ENCODE peak calls at places on chromosomes 3 and 15, in five cellular contexts. One of them, this sample, is unnamed.
A peak's percentile ranks its signal among the peaks of the same experiment; 100 is the strongest.

GRCh38 chr15:85157344-85157743 is 175.7 kb downstream of the PDE8A start:
- DNase-seq in breast epithelium: no peak
- DNase-seq in Right ventricle myocardium superior: no peak
- DNase-seq in effector memory CD4-positive, alpha-beta T cell: no peak
- DNase-seq in activated naive CD4-positive, alpha-beta T cell: no peak
- DNase-seq in this sample: no peak

GRCh38 chr3:61087465-61087864 is 163.8 kb downstream of the FHIT start:
- DNase-seq in breast epithelium: no peak
- DNase-seq in Right ventricle myocardium superior: no peak
- DNase-seq in effector memory CD4-positive, alpha-beta T cell: no peak
- DNase-seq in activated naive CD4-positive, alpha-beta T cell: no peak
- DNase-seq in this sample: no peak

GRCh38 chr3:147654827-147655226 is 245.7 kb downstream of the ZIC1 start:
- DNase-seq in breast epithelium: peak; percentile 70
- DNase-seq in Right ventricle myocardium superior: no peak
- DNase-seq in effector memory CD4-positive, alpha-beta T cell: no peak
- DNase-seq in activated naive CD4-positive, alpha-beta T cell: no peak
- DNase-seq in this sample: peak; percentile 64

GRCh38 chr3:135078283-135078682 is 283.2 kb downstream of the EPHB1 start:
- DNase-seq in breast epithelium: no peak
- DNase-seq in Right ventricle myocardium superior: no peak
- DNase-seq in effector memory CD4-positive, alpha-beta T cell: no peak
- DNase-seq in activated naive CD4-positive, alpha-beta T cell: no peak
- DNase-seq in this sample: peak; percentile 15

GRCh38 chr3:158097571-158098553 is 8.4 kb downstream of the SHOX2 start:
- DNase-seq in breast epithelium: no peak
- DNase-seq in Right ventricle myocardium superior: peak; percentile 59
- DNase-seq in effector memory CD4-positive, alpha-beta T cell: peak; percentile 62
- DNase-seq in activated naive CD4-positive, alpha-beta T cell: peak; percentile 52
- DNase-seq in this sample: peak; percentile 63

GRCh38 chr3:62940763-62941632 is 65.8 kb upstream of the CADPS start:
- DNase-seq in breast epithelium: no peak
- DNase-seq in Right ventricle myocardium superior: no peak
- DNase-seq in effector memory CD4-positive, alpha-beta T cell: no peak
- DNase-seq in activated naive CD4-positive, alpha-beta T cell: no peak
- DNase-seq in this sample: no peak

GRCh38 chr15:88810449-88810848 is 7.2 kb downstream of the ACAN start:
- DNase-seq in breast epithelium: no peak
- DNase-seq in Right ventricle myocardium superior: no peak
- DNase-seq in effector memory CD4-positive, alpha-beta T cell: no peak
- DNase-seq in activated naive CD4-positive, alpha-beta T cell: no peak
- DNase-seq in this sample: no peak

GRCh38 chr3:47436180-47436579 is 39.6 kb downstream of the SCAP start:
- DNase-seq in breast epithelium: peak; percentile 10
- DNase-seq in Right ventricle myocardium superior: no peak
- DNase-seq in effector memory CD4-positive, alpha-beta T cell: no peak
- DNase-seq in activated naive CD4-positive, alpha-beta T cell: no peak
- DNase-seq in this sample: peak; percentile 11

GRCh38 chr3:62824965-62825592 is 50.1 kb downstream of the CADPS start:
- DNase-seq in breast epithelium: no peak
- DNase-seq in Right ventricle myocardium superior: no peak
- DNase-seq in effector memory CD4-positive, alpha-beta T cell: no peak
- DNase-seq in activated naive CD4-positive, alpha-beta T cell: no peak
- DNase-seq in this sample: no peak

GRCh38 chr3:142618917-142619401 is 22.8 kb downstream of the PLS1 start:
- DNase-seq in breast epithelium: no peak
- DNase-seq in Right ventricle myocardium superior: no peak
- DNase-seq in effector memory CD4-positive, alpha-beta T cell: no peak
- DNase-seq in activated naive CD4-positive, alpha-beta T cell: no peak
- DNase-seq in this sample: no peak

GRCh38 chr15:64883097-64883581 is 28.6 kb upstream of the ANKDD1A start:
- DNase-seq in breast epithelium: no peak
- DNase-seq in Right ventricle myocardium superior: no peak
- DNase-seq in effector memory CD4-positive, alpha-beta T cell: no peak
- DNase-seq in activated naive CD4-positive, alpha-beta T cell: no peak
- DNase-seq in this sample: no peak

GRCh38 chr3:42123824-42124500 is 32.8 kb downstream of the TRAK1 start:
- DNase-seq in breast epithelium: no peak
- DNase-seq in Right ventricle myocardium superior: no peak
- DNase-seq in effector memory CD4-positive, alpha-beta T cell: no peak
- DNase-seq in activated naive CD4-positive, alpha-beta T cell: no peak
- DNase-seq in this sample: no peak

GRCh38 chr3:195003006-195003892 is 267.7 kb downstream of the XXYLT1 start:
- DNase-seq in breast epithelium: peak; percentile 54
- DNase-seq in Right ventricle myocardium superior: peak; percentile 88
- DNase-seq in effector memory CD4-positive, alpha-beta T cell: no peak
- DNase-seq in activated naive CD4-positive, alpha-beta T cell: no peak
- DNase-seq in this sample: peak; percentile 71

GRCh38 chr3:16801698-16802097 is 83.1 kb upstream of the PLCL2 start:
- DNase-seq in breast epithelium: no peak
- DNase-seq in Right ventricle myocardium superior: no peak
- DNase-seq in effector memory CD4-positive, alpha-beta T cell: no peak
- DNase-seq in activated naive CD4-positive, alpha-beta T cell: no peak
- DNase-seq in this sample: no peak

GRCh38 chr3:180325533-180325932 is 276.4 kb upstream of the TTC14 start:
- DNase-seq in breast epithelium: no peak
- DNase-seq in Right ventricle myocardium superior: no peak
- DNase-seq in effector memory CD4-positive, alpha-beta T cell: no peak
- DNase-seq in activated naive CD4-positive, alpha-beta T cell: no peak
- DNase-seq in this sample: no peak

GRCh38 chr3:194058189-194058571 is 77.8 kb upstream of the HES1 start:
- DNase-seq in breast epithelium: peak; percentile 27
- DNase-seq in Right ventricle myocardium superior: peak; percentile 76
- DNase-seq in effector memory CD4-positive, alpha-beta T cell: no peak
- DNase-seq in activated naive CD4-positive, alpha-beta T cell: peak; percentile 23
- DNase-seq in this sample: no peak

GRCh38 chr3:20043398-20043797 is 3.2 kb downstream of the KAT2B start:
- DNase-seq in breast epithelium: peak; percentile 67
- DNase-seq in Right ventricle myocardium superior: peak; percentile 92
- DNase-seq in effector memory CD4-positive, alpha-beta T cell: peak; percentile 52
- DNase-seq in activated naive CD4-positive, alpha-beta T cell: peak; percentile 6
- DNase-seq in this sample: peak; percentile 88

GRCh38 chr3:107574650-107575049 is 51.9 kb downstream of the BBX start:
- DNase-seq in breast epithelium: no peak
- DNase-seq in Right ventricle myocardium superior: no peak
- DNase-seq in effector memory CD4-positive, alpha-beta T cell: no peak
- DNase-seq in activated naive CD4-positive, alpha-beta T cell: no peak
- DNase-seq in this sample: no peak

GRCh38 chr3:131728898-131729297 is 226.1 kb upstream of the MRPL3 start:
- DNase-seq in breast epithelium: no peak
- DNase-seq in Right ventricle myocardium superior: no peak
- DNase-seq in effector memory CD4-positive, alpha-beta T cell: no peak
- DNase-seq in activated naive CD4-positive, alpha-beta T cell: no peak
- DNase-seq in this sample: no peak

GRCh38 chr15:51016615-51017014 is 78.1 kb downstream of the TNFAIP8L3 start:
- DNase-seq in breast epithelium: no peak
- DNase-seq in Right ventricle myocardium superior: no peak
- DNase-seq in effector memory CD4-positive, alpha-beta T cell: no peak
- DNase-seq in activated naive CD4-positive, alpha-beta T cell: no peak
- DNase-seq in this sample: no peak

GRCh38 chr3:188745031-188745430 is 426.7 kb upstream of the TPRG1 start:
- DNase-seq in breast epithelium: no peak
- DNase-seq in Right ventricle myocardium superior: no peak
- DNase-seq in effector memory CD4-positive, alpha-beta T cell: no peak
- DNase-seq in activated naive CD4-positive, alpha-beta T cell: no peak
- DNase-seq in this sample: no peak